ENCODE peak calls at places on chromosomes 2 and 18, in four cellular contexts. H is NCI-H460; M is effector CD4-positive, alpha-beta T cell; R is ELR. B is an unnamed sample.

GRCh38 chr2:225009768-225010167 is 32.5 kb downstream of the DOCK10 start:
- DNase-seq in H (no peak), M (no peak), R (no peak), B (no peak)

GRCh38 chr2:226020179-226020578 is 620.7 kb downstream of the NYAP2 start:
- DNase-seq in H (peak), M (no peak), R (no peak), B (no peak)

GRCh38 chr2:34105015-34105767 is 506.1 kb upstream of the FAM98A start:
- DNase-seq in H (no peak), M (no peak), R (peak), B (no peak)

GRCh38 chr2:140117371-140117770 is 1337.2 kb upstream of the NXPH2 start:
- DNase-seq in H (no peak), M (no peak), R (peak), B (peak)

GRCh38 chr2:12835733-12836132 is 119.0 kb downstream of the TRIB2 start:
- DNase-seq in H (no peak), M (no peak), R (no peak), B (no peak)

GRCh38 chr2:143706297-143706696 is 577.1 kb downstream of the ARHGAP15 start:
- DNase-seq in H (no peak), M (no peak), R (no peak), B (no peak)

GRCh38 chr2:128414946-128415767 is 96.5 kb upstream of the HS6ST1 start:
- DNase-seq in H (no peak), M (no peak), R (no peak), B (no peak)

GRCh38 chr18:13661779-13662271 is 64.5 kb downstream of the FAM210A start:
- DNase-seq in H (no peak), M (no peak), R (no peak), B (no peak)

GRCh38 chr18:59848002-59848401 is 51.8 kb upstream of the PMAIP1 start:
- DNase-seq in H (no peak), M (no peak), R (no peak), B (no peak)

GRCh38 chr2:160407393-160408204 is 86.0 kb downstream of the RBMS1 start:
- DNase-seq in H (peak), M (peak), R (peak), B (no peak)

GRCh38 chr2:11177871-11178598 is 22.8 kb downstream of the SLC66A3 start:
- DNase-seq in H (no peak), M (no peak), R (peak), B (no peak)

GRCh38 chr2:187576906-187577305 is 22.7 kb upstream of the TFPI start:
- DNase-seq in H (no peak), M (no peak), R (no peak), B (no peak)

GRCh38 chr18:75127143-75128021 is 81.6 kb downstream of the PTGR3 start:
- DNase-seq in H (no peak), M (no peak), R (no peak), B (no peak)

GRCh38 chr2:135510577-135510976 is 20.4 kb downstream of the ZRANB3 start:
- DNase-seq in H (no peak), M (no peak), R (no peak), B (no peak)

GRCh38 chr2:175170679-175171304 is 2.8 kb upstream of the ATF2 start:
- DNase-seq in H (no peak), M (no peak), R (no peak), B (no peak)

GRCh38 chr2:204108301-204108700 is 171.7 kb downstream of the ICOS start:
- DNase-seq in H (peak), M (peak), R (peak), B (no peak)

GRCh38 chr2:98454073-98454472 is 9.4 kb downstream of the INPP4A start:
- DNase-seq in H (no peak), M (no peak), R (no peak), B (no peak)

GRCh38 chr18:26416652-26417150 is 131.7 kb downstream of the KCTD1 start:
- DNase-seq in H (no peak), M (no peak), R (no peak), B (no peak)

GRCh38 chr2:10375570-10376266 is 72.4 kb downstream of the ODC1 start:
- DNase-seq in H (no peak), M (no peak), R (no peak), B (no peak)

GRCh38 chr2:209391776-209392401 is 32.0 kb upstream of the MAP2 start:
- DNase-seq in H (no peak), M (no peak), R (peak), B (no peak)

GRCh38 chr2:62870966-62871365 is 165.5 kb downstream of the EHBP1 start:
- DNase-seq in H (no peak), M (no peak), R (no peak), B (no peak)

GRCh38 chr2:20501974-20502373 is 55.1 kb downstream of the RHOB start:
- DNase-seq in H (peak), M (no peak), R (peak), B (no peak)

GRCh38 chr18:9716780-9717563 is 8.9 kb downstream of the RAB31 start:
- DNase-seq in H (no peak), M (no peak), R (no peak), B (no peak)

GRCh38 chr2:128032092-128032491 is 4.2 kb upstream of the SAP130 start:
- DNase-seq in H (no peak), M (no peak), R (peak), B (no peak)

GRCh38 chr2:45117383-45117782 is 108.1 kb upstream of the SIX2 start:
- DNase-seq in H (no peak), M (no peak), R (no peak), B (no peak)

GRCh38 chr2:229301229-229301628 is 30.1 kb upstream of the PID1 start:
- DNase-seq in H (no peak), M (no peak), R (no peak), B (no peak)

GRCh38 chr2:172749377-172749776 is 13.7 kb downstream of the RAPGEF4 start:
- DNase-seq in H (no peak), M (no peak), R (no peak), B (no peak)

GRCh38 chr2:196247979-196248286 is 76.6 kb upstream of the STK17B start:
- DNase-seq in H (no peak), M (no peak), R (no peak), B (no peak)

GRCh38 chr18:64518191-64518590 is 369.3 kb upstream of the LINC00305 start:
- DNase-seq in H (no peak), M (no peak), R (no peak), B (no peak)

GRCh38 chr18:23623040-23623439 is 36.7 kb upstream of the NPC1 start:
- DNase-seq in H (no peak), M (no peak), R (no peak), B (no peak)

GRCh38 chr2:75994759-75995158 is 284.0 kb upstream of the GCFC2 start:
- DNase-seq in H (no peak), M (no peak), R (no peak), B (no peak)